ENCODE peak calls at places on chromosomes 7 and 10, in five cellular contexts. P is aorta, J is pancreas, G is H1, B is upper lobe of right lung. D is an unnamed sample.

GRCh38 chr7:51023547-51023946 is 240.9 kb upstream of the GRB10 start:
- DNase-seq in B (peak), P (no peak), G (no peak), J (no peak), D (no peak)

GRCh38 chr7:32942783-32943653 is 14.2 kb upstream of the FKBP9 start:
- DNase-seq in J (peak), P (peak), G (no peak), B (peak), D (peak)

GRCh38 chr10:33010132-33011037 is 52.4 kb upstream of the ITGB1 start:
- DNase-seq in J (no peak), P (no peak), G (peak), B (no peak), D (no peak)

GRCh38 chr7:3862774-3863173 is 561.7 kb downstream of the SDK1 start:
- DNase-seq in G (no peak), P (no peak), B (no peak), J (no peak), D (no peak)

GRCh38 chr10:5968681-5969453 is 8.5 kb downstream of the IL15RA start:
- DNase-seq in G (no peak), J (no peak), B (no peak), P (no peak), D (no peak)

GRCh38 chr10:67257427-67258144 is 331.8 kb downstream of the LRRTM3 start:
- DNase-seq in P (no peak), B (no peak), G (no peak), J (no peak), D (no peak)

GRCh38 chr10:42991442-42992098 is 85.3 kb upstream of the RET start:
- DNase-seq in J (no peak), B (no peak), P (no peak), G (no peak), D (no peak)

GRCh38 chr7:1912472-1913289 is 242.6 kb downstream of the ELFN1 start:
- DNase-seq in G (no peak), P (peak), J (peak), B (no peak), D (peak)

GRCh38 chr7:159098795-159099194 is 45.9 kb downstream of the VIPR2 start:
- DNase-seq in J (peak), B (peak), G (no peak), P (peak), D (peak)

GRCh38 chr10:18140149-18140956 is at the start of gene CACNB2:
- DNase-seq in J (peak), G (no peak), B (peak), P (peak), D (peak)

GRCh38 chr7:16791071-16791470 is 13.7 kb downstream of the AGR2 start:
- DNase-seq in G (no peak), J (no peak), P (no peak), B (no peak), D (no peak)

GRCh38 chr7:2566890-2567662 is 8.3 kb downstream of the IQCE start:
- DNase-seq in J (peak), G (no peak), B (no peak), P (no peak), D (no peak)

GRCh38 chr7:125130173-125130572 is 200.5 kb upstream of the POT1 start:
- DNase-seq in J (no peak), B (no peak), P (no peak), G (no peak), D (no peak)

GRCh38 chr7:144437370-144438191 is 34.1 kb upstream of the NOBOX start:
- DNase-seq in P (peak), B (no peak), G (peak), J (no peak), D (no peak)

GRCh38 chr10:116521424-116522305 is 24.1 kb upstream of the PNLIP start:
- DNase-seq in B (no peak), G (no peak), P (no peak), J (no peak), D (no peak)

GRCh38 chr10:99681553-99681952 is 22.2 kb downstream of the ENTPD7 start:
- DNase-seq in J (no peak), P (no peak), G (no peak), B (no peak), D (no peak)

GRCh38 chr10:127034790-127035189 is 129.6 kb downstream of the DOCK1 start:
- DNase-seq in G (no peak), B (no peak), P (no peak), J (no peak), D (no peak)

GRCh38 chr10:127034224-127034623 is 129.0 kb downstream of the DOCK1 start:
- DNase-seq in G (no peak), P (no peak), J (no peak), B (no peak), D (no peak)

GRCh38 chr10:127035827-127036226 is 130.6 kb downstream of the DOCK1 start:
- DNase-seq in P (no peak), J (no peak), B (no peak), G (no peak), D (no peak)

GRCh38 chr10:127039435-127039834 is 134.2 kb downstream of the DOCK1 start:
- DNase-seq in J (no peak), G (no peak), B (no peak), P (no peak), D (no peak)

DNA sequence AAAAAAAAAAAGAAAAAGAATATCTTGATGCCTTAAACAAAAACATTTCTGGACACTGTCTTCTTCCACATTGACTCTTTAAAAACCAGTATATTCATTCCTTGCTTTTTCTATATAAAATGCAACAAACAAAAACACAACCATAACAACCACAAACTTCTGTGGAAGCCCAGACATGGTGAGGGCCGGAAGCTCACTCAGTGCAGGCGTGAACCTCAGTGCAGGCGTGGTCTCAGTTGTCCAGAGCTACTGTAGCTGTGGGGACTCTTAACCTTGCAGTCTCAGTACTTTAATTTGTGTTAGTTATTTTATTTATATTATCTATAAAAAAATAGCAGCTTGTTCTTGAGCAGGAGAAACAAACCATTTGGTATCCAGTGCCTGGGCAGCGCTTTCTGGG is 131.8 kb downstream of the DOCK1 start:
- DNase-seq in G (no peak), B (no peak), P (no peak), J (no peak), D (no peak)
- H3K4me3 ChIP-seq in G (no peak), B (no peak), P (no peak), J (no peak), D (no peak)

GRCh38 chr7:22251284-22251683 is 105.7 kb downstream of the RAPGEF5 start:
- DNase-seq in B (no peak), P (no peak), G (no peak), J (no peak), D (no peak)

GRCh38 chr7:22251906-22252495 is 105.0 kb downstream of the RAPGEF5 start:
- DNase-seq in J (no peak), G (no peak), B (no peak), P (no peak), D (no peak)

GRCh38 chr7:22255342-22255741 is 101.6 kb downstream of the RAPGEF5 start:
- DNase-seq in P (no peak), G (no peak), B (no peak), J (no peak), D (no peak)

GRCh38 chr7:22250390-22250789 is 106.6 kb downstream of the RAPGEF5 start:
- DNase-seq in G (no peak), P (no peak), B (no peak), J (no peak), D (no peak)

GRCh38 chr7:22252886-22253536 is 103.9 kb downstream of the RAPGEF5 start:
- DNase-seq in B (no peak), G (no peak), J (no peak), P (no peak), D (no peak)
- H3K27ac ChIP-seq in B (no peak), G (no peak), J (no peak), P (no peak), D (no peak)

DNA sequence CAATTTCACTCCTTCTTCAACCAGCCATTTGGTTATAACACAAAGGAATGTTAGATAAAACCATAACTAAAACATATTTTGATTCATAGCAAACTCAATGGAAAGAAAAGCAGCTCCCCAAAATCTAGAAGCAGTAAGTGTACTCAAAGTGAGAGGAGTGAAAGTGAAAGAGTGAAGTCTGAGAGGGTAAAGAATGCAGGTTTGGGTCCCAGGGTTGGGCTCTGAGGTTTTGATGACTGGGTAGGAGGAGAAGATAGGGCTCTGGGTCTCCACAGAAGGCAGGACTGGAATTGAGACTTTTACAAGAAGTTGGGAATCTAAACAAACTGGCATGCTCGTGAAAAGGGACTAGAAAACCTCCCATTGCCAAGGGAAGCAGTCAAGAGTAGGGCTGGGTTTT is 85.4 kb upstream of the RSU1 start:
- DNase-seq in G (no peak), J (no peak), B (no peak), P (no peak), D (no peak)
- H3K4me3 ChIP-seq in G (no peak), J (no peak), B (no peak), P (no peak), D (no peak)

GRCh38 chr10:109762556-109762955 is 160.8 kb downstream of the XPNPEP1 start:
- DNase-seq in G (no peak), P (no peak), J (no peak), B (no peak), D (no peak)

GRCh38 chr10:109770000-109770399 is 153.3 kb downstream of the XPNPEP1 start:
- DNase-seq in B (no peak), J (no peak), G (no peak), P (no peak), D (no peak)

GRCh38 chr10:109765838-109766237 is 157.5 kb downstream of the XPNPEP1 start:
- DNase-seq in P (no peak), J (no peak), B (no peak), G (no peak), D (no peak)
- H3K27ac ChIP-seq in P (no peak), J (no peak), B (no peak), G (no peak), D (no peak)

GRCh38 chr7:155692317-155692716 is 47.9 kb downstream of the RBM33 start:
- DNase-seq in B (no peak), J (peak), G (no peak), P (no peak), D (no peak)
- H3K4me3 ChIP-seq in B (no peak), J (no peak), G (no peak), P (no peak), D (no peak)

GRCh38 chr7:129741011-129741410 is 129.5 kb downstream of the NRF1 start:
- DNase-seq in G (no peak), J (no peak), B (no peak), P (no peak), D (no peak)

GRCh38 chr7:129739427-129739826 is 127.9 kb downstream of the NRF1 start:
- DNase-seq in J (no peak), G (no peak), B (no peak), P (no peak), D (no peak)

GRCh38 chr7:129741743-129742213 is 130.3 kb downstream of the NRF1 start:
- DNase-seq in J (no peak), G (no peak), B (no peak), P (no peak), D (no peak)

GRCh38 chr7:129742267-129742666 is 130.7 kb downstream of the NRF1 start:
- DNase-seq in B (no peak), P (no peak), G (no peak), J (no peak), D (no peak)

GRCh38 chr7:129740574-129740973 is 129.1 kb downstream of the NRF1 start:
- DNase-seq in P (no peak), G (no peak), J (no peak), B (no peak), D (no peak)
- H3K27ac ChIP-seq in P (no peak), G (no peak), J (no peak), B (no peak), D (peak)

GRCh38 chr7:87598234-87599009 is 2.3 kb downstream of the ABCB1 start:
- DNase-seq in G (no peak), J (no peak), B (no peak), P (no peak), D (no peak)
- H3K4me3 ChIP-seq in G (no peak), J (no peak), B (no peak), P (no peak), D (no peak)

GRCh38 chr10:79142522-79143309 is 74.0 kb downstream of the ZMIZ1 start:
- DNase-seq in P (no peak), B (no peak), G (no peak), J (no peak), D (no peak)
- H3K27ac ChIP-seq in P (no peak), B (peak), G (no peak), J (no peak), D (peak)

DNA sequence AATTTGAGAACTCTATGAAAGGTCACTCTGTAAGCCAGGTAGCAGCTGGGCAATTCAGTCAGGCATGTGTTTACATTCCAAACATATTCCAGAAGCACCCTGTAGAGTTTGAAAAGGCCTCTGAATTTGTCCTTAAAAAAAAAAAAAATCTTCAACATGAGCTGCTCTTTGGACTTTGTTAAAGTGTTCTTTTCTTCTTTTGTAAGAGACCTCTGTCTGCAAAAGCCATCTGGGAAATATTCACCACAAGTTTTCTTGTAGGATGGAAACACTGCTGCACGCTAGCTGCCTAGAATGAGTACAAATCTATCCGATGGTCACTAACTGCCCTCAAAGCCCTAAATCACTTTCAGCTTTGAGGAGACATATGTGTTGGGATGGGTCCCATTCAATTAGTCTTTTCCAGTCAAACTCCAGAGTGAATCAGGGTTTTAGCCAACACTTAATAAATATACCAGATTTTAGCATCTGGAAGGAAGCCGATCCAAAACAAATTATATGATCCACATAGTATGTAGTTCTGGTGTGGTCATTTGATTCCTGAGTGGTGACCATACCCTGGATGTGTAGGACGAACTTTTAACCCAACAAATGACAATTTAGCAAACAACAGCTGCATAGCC is 85.9 kb downstream of the CD36 start:
- DNase-seq in G (no peak), J (no peak), P (no peak), B (no peak), D (no peak)
- H3K4me3 ChIP-seq in G (no peak), J (no peak), P (no peak), B (no peak), D (no peak)

DNA sequence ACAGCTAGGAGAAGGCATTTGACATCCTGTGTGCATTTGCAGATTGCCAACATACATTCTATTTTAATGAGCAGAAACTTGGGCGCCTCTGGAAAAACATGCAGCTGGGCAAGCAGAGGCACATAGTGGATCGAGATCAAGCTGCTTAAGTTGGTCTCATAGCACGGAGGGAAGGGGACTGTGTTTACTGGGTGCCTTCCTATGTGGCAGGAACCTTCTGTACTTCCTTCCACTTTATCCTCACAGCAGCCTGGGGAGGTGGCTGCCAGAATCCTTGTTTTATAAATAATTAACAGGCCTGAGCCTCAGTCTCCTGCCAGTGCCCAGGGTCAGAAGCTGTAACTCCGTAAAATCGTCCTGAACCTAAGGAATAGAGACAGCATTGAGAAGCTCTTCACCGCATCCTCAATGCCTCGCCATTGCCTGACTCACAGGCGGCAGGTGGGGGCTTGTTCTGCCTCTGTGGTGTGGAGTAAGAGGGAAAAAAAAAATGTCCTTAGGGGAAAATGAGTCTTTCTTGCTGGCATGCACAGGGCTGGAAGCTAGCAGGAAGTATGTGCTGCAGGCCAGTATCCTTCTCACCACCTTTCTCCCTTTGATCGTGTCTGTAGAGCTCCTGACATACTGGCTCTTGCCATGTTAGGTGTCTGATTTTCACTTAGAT is 6.2 kb downstream of the VWA2 start:
- DNase-seq in P (no peak), G (no peak), J (no peak), B (no peak), D (no peak)
- H3K27ac ChIP-seq in P (no peak), G (no peak), J (peak), B (peak), D (no peak)